ENCODE peak calls at places on chromosomes 2 and 18, in eight cellular contexts. One of them, this sample, is unnamed.

GRCh38 chr2:175922160-175922559 is 79.9 kb downstream of the LNPK start:
- DNase-seq in IMR-90: no peak
- DNase-seq in CD4-positive, alpha-beta T cell: no peak
- DNase-seq in activated gamma-delta T cell: no peak
- DNase-seq in iris pigment epithelial cell: no peak
- DNase-seq in lung: no peak
- DNase-seq in activated T-cell treated with anti-CD3 and anti-CD28 coated beads, Interleukin-2, amount 50 U/mL, for 4 hours: no peak
- DNase-seq in HT1080: no peak
- DNase-seq in this sample: no peak

GRCh38 chr2:54456526-54457325 is 599 bp downstream of the SPTBN1 start:
- DNase-seq in activated gamma-delta T cell: no peak
- DNase-seq in HT1080: peak; percentile 36
- DNase-seq in lung: no peak
- DNase-seq in iris pigment epithelial cell: peak; percentile 49
- DNase-seq in CD4-positive, alpha-beta T cell: no peak
- DNase-seq in IMR-90: peak; percentile 19
- DNase-seq in activated T-cell treated with anti-CD3 and anti-CD28 coated beads, Interleukin-2, amount 50 U/mL, for 4 hours: no peak
- DNase-seq in this sample: no peak

GRCh38 chr18:62839874-62840713 is 124.8 kb downstream of the PHLPP1 start:
- DNase-seq in activated T-cell treated with anti-CD3 and anti-CD28 coated beads, Interleukin-2, amount 50 U/mL, for 4 hours: no peak
- DNase-seq in IMR-90: peak; percentile 54
- DNase-seq in iris pigment epithelial cell: peak; percentile 52
- DNase-seq in CD4-positive, alpha-beta T cell: no peak
- DNase-seq in HT1080: no peak
- DNase-seq in activated gamma-delta T cell: no peak
- DNase-seq in lung: no peak
- DNase-seq in this sample: no peak

GRCh38 chr2:207625014-207625755 is at the start of gene METTL21A:
- DNase-seq in iris pigment epithelial cell: peak; percentile 88
- DNase-seq in IMR-90: peak; percentile 86
- DNase-seq in HT1080: peak; percentile 89
- DNase-seq in activated gamma-delta T cell: peak; percentile 94
- DNase-seq in activated T-cell treated with anti-CD3 and anti-CD28 coated beads, Interleukin-2, amount 50 U/mL, for 4 hours: peak; percentile 96
- DNase-seq in CD4-positive, alpha-beta T cell: peak; percentile 92
- DNase-seq in lung: peak; percentile 86
- DNase-seq in this sample: peak; percentile 89

GRCh38 chr18:11432360-11432811 is 177.0 kb upstream of the SLC35G4 start:
- DNase-seq in HT1080: no peak
- DNase-seq in activated T-cell treated with anti-CD3 and anti-CD28 coated beads, Interleukin-2, amount 50 U/mL, for 4 hours: no peak
- DNase-seq in activated gamma-delta T cell: no peak
- DNase-seq in iris pigment epithelial cell: no peak
- DNase-seq in IMR-90: no peak
- DNase-seq in CD4-positive, alpha-beta T cell: no peak
- DNase-seq in lung: no peak
- DNase-seq in this sample: no peak

GRCh38 chr2:42256502-42256901 is 87.3 kb downstream of the EML4 start:
- DNase-seq in activated gamma-delta T cell: no peak
- DNase-seq in CD4-positive, alpha-beta T cell: no peak
- DNase-seq in activated T-cell treated with anti-CD3 and anti-CD28 coated beads, Interleukin-2, amount 50 U/mL, for 4 hours: no peak
- DNase-seq in IMR-90: no peak
- DNase-seq in lung: no peak
- DNase-seq in iris pigment epithelial cell: no peak
- DNase-seq in HT1080: no peak
- DNase-seq in this sample: no peak

GRCh38 chr2:43142921-43143438 is 83.4 kb downstream of the ZFP36L2 start:
- DNase-seq in activated gamma-delta T cell: no peak
- DNase-seq in HT1080: peak; percentile 44
- DNase-seq in CD4-positive, alpha-beta T cell: no peak
- DNase-seq in lung: no peak
- DNase-seq in iris pigment epithelial cell: peak; percentile 30
- DNase-seq in activated T-cell treated with anti-CD3 and anti-CD28 coated beads, Interleukin-2, amount 50 U/mL, for 4 hours: no peak
- DNase-seq in IMR-90: no peak
- DNase-seq in this sample: no peak

GRCh38 chr2:62577994-62578836 is 72.2 kb upstream of the TMEM17 start:
- DNase-seq in IMR-90: peak; percentile 92
- DNase-seq in iris pigment epithelial cell: peak; percentile 91
- DNase-seq in activated T-cell treated with anti-CD3 and anti-CD28 coated beads, Interleukin-2, amount 50 U/mL, for 4 hours: no peak
- DNase-seq in CD4-positive, alpha-beta T cell: no peak
- DNase-seq in HT1080: peak; percentile 99
- DNase-seq in lung: no peak
- DNase-seq in activated gamma-delta T cell: no peak
- DNase-seq in this sample: no peak

GRCh38 chr2:137946227-137946626 is 18.0 kb upstream of the HNMT start:
- DNase-seq in IMR-90: no peak
- DNase-seq in activated gamma-delta T cell: no peak
- DNase-seq in CD4-positive, alpha-beta T cell: no peak
- DNase-seq in lung: no peak
- DNase-seq in HT1080: no peak
- DNase-seq in activated T-cell treated with anti-CD3 and anti-CD28 coated beads, Interleukin-2, amount 50 U/mL, for 4 hours: no peak
- DNase-seq in iris pigment epithelial cell: no peak
- DNase-seq in this sample: no peak

GRCh38 chr18:23847321-23847986 is 158.2 kb downstream of the LAMA3 start:
- DNase-seq in CD4-positive, alpha-beta T cell: no peak
- DNase-seq in activated gamma-delta T cell: no peak
- DNase-seq in iris pigment epithelial cell: no peak
- DNase-seq in activated T-cell treated with anti-CD3 and anti-CD28 coated beads, Interleukin-2, amount 50 U/mL, for 4 hours: no peak
- DNase-seq in HT1080: no peak
- DNase-seq in lung: no peak
- DNase-seq in IMR-90: no peak
- DNase-seq in this sample: no peak

GRCh38 chr2:101040761-101041160 is 38.7 kb downstream of the RPL31 start:
- DNase-seq in iris pigment epithelial cell: no peak
- DNase-seq in lung: no peak
- DNase-seq in IMR-90: no peak
- DNase-seq in activated T-cell treated with anti-CD3 and anti-CD28 coated beads, Interleukin-2, amount 50 U/mL, for 4 hours: no peak
- DNase-seq in CD4-positive, alpha-beta T cell: no peak
- DNase-seq in HT1080: no peak
- DNase-seq in activated gamma-delta T cell: no peak
- DNase-seq in this sample: no peak

GRCh38 chr18:27685807-27686412 is 491.0 kb downstream of the CDH2 start:
- DNase-seq in IMR-90: peak; percentile 39
- DNase-seq in lung: no peak
- DNase-seq in activated gamma-delta T cell: no peak
- DNase-seq in HT1080: peak; percentile 47
- DNase-seq in activated T-cell treated with anti-CD3 and anti-CD28 coated beads, Interleukin-2, amount 50 U/mL, for 4 hours: no peak
- DNase-seq in iris pigment epithelial cell: peak; percentile 59
- DNase-seq in CD4-positive, alpha-beta T cell: no peak
- DNase-seq in this sample: no peak

GRCh38 chr2:213229814-213230213 is 54.5 kb upstream of the SPAG16 start:
- DNase-seq in activated T-cell treated with anti-CD3 and anti-CD28 coated beads, Interleukin-2, amount 50 U/mL, for 4 hours: no peak
- DNase-seq in activated gamma-delta T cell: no peak
- DNase-seq in HT1080: peak; percentile 64
- DNase-seq in iris pigment epithelial cell: peak; percentile 97
- DNase-seq in IMR-90: peak; percentile 54
- DNase-seq in lung: no peak
- DNase-seq in CD4-positive, alpha-beta T cell: no peak
- DNase-seq in this sample: no peak

GRCh38 chr18:42298744-42299685 is 344.0 kb downstream of the PIK3C3 start:
- DNase-seq in activated T-cell treated with anti-CD3 and anti-CD28 coated beads, Interleukin-2, amount 50 U/mL, for 4 hours: peak; percentile 21
- DNase-seq in CD4-positive, alpha-beta T cell: peak; percentile 24
- DNase-seq in activated gamma-delta T cell: no peak
- DNase-seq in lung: peak; percentile 64
- DNase-seq in HT1080: peak; percentile 63
- DNase-seq in iris pigment epithelial cell: peak; percentile 78
- DNase-seq in IMR-90: peak; percentile 66
- DNase-seq in this sample: no peak

GRCh38 chr18:73340135-73340934 is 472.5 kb upstream of the NETO1 start:
- DNase-seq in IMR-90: peak; percentile 48
- DNase-seq in activated T-cell treated with anti-CD3 and anti-CD28 coated beads, Interleukin-2, amount 50 U/mL, for 4 hours: no peak
- DNase-seq in HT1080: peak; percentile 61
- DNase-seq in activated gamma-delta T cell: no peak
- DNase-seq in iris pigment epithelial cell: peak; percentile 28
- DNase-seq in CD4-positive, alpha-beta T cell: no peak
- DNase-seq in lung: peak; percentile 32
- DNase-seq in this sample: no peak

GRCh38 chr2:72793798-72794447 is 31.9 kb downstream of the EXOC6B start:
- DNase-seq in activated T-cell treated with anti-CD3 and anti-CD28 coated beads, Interleukin-2, amount 50 U/mL, for 4 hours: no peak
- DNase-seq in HT1080: no peak
- DNase-seq in iris pigment epithelial cell: peak; percentile 56
- DNase-seq in IMR-90: peak; percentile 37
- DNase-seq in lung: no peak
- DNase-seq in CD4-positive, alpha-beta T cell: no peak
- DNase-seq in activated gamma-delta T cell: no peak
- DNase-seq in this sample: no peak

GRCh38 chr2:189177441-189177840 is 2.1 kb downstream of the COL5A2 start:
- DNase-seq in iris pigment epithelial cell: no peak
- DNase-seq in activated gamma-delta T cell: no peak
- DNase-seq in lung: no peak
- DNase-seq in CD4-positive, alpha-beta T cell: no peak
- DNase-seq in activated T-cell treated with anti-CD3 and anti-CD28 coated beads, Interleukin-2, amount 50 U/mL, for 4 hours: no peak
- DNase-seq in IMR-90: no peak
- DNase-seq in HT1080: no peak
- DNase-seq in this sample: no peak

GRCh38 chr2:45860136-45861106 is 208.9 kb downstream of the PRKCE start:
- DNase-seq in CD4-positive, alpha-beta T cell: no peak
- DNase-seq in HT1080: peak; percentile 19
- DNase-seq in activated T-cell treated with anti-CD3 and anti-CD28 coated beads, Interleukin-2, amount 50 U/mL, for 4 hours: peak; percentile 6
- DNase-seq in lung: peak; percentile 50
- DNase-seq in activated gamma-delta T cell: no peak
- DNase-seq in iris pigment epithelial cell: peak; percentile 41
- DNase-seq in IMR-90: peak; percentile 38
- DNase-seq in this sample: no peak

GRCh38 chr2:191200910-191201309 is 44.3 kb upstream of the MYO1B start:
- DNase-seq in lung: no peak
- DNase-seq in CD4-positive, alpha-beta T cell: no peak
- DNase-seq in HT1080: no peak
- DNase-seq in IMR-90: no peak
- DNase-seq in iris pigment epithelial cell: no peak
- DNase-seq in activated T-cell treated with anti-CD3 and anti-CD28 coated beads, Interleukin-2, amount 50 U/mL, for 4 hours: no peak
- DNase-seq in activated gamma-delta T cell: no peak
- DNase-seq in this sample: no peak

GRCh38 chr2:205806126-205806905 is 124.0 kb downstream of the NRP2 start:
- DNase-seq in activated gamma-delta T cell: no peak
- DNase-seq in CD4-positive, alpha-beta T cell: no peak
- DNase-seq in IMR-90: no peak
- DNase-seq in lung: peak; percentile 81
- DNase-seq in iris pigment epithelial cell: no peak
- DNase-seq in HT1080: no peak
- DNase-seq in activated T-cell treated with anti-CD3 and anti-CD28 coated beads, Interleukin-2, amount 50 U/mL, for 4 hours: no peak
- DNase-seq in this sample: no peak

GRCh38 chr18:28511421-28511821 is 334.5 kb upstream of the CDH2 start:
- DNase-seq in iris pigment epithelial cell: no peak
- DNase-seq in HT1080: peak; percentile 67
- DNase-seq in IMR-90: peak; percentile 2
- DNase-seq in lung: no peak
- DNase-seq in activated gamma-delta T cell: no peak
- DNase-seq in activated T-cell treated with anti-CD3 and anti-CD28 coated beads, Interleukin-2, amount 50 U/mL, for 4 hours: no peak
- DNase-seq in CD4-positive, alpha-beta T cell: no peak
- DNase-seq in this sample: no peak

GRCh38 chr2:37447446-37447845 is 103.0 kb downstream of the QPCT start:
- DNase-seq in activated T-cell treated with anti-CD3 and anti-CD28 coated beads, Interleukin-2, amount 50 U/mL, for 4 hours: no peak
- DNase-seq in HT1080: no peak
- DNase-seq in lung: no peak
- DNase-seq in IMR-90: no peak
- DNase-seq in CD4-positive, alpha-beta T cell: no peak
- DNase-seq in activated gamma-delta T cell: no peak
- DNase-seq in iris pigment epithelial cell: no peak
- DNase-seq in this sample: no peak

GRCh38 chr2:12169060-12169406 is 422.6 kb downstream of the LPIN1 start:
- DNase-seq in iris pigment epithelial cell: peak; percentile 98
- DNase-seq in IMR-90: peak; percentile 82
- DNase-seq in CD4-positive, alpha-beta T cell: no peak
- DNase-seq in activated T-cell treated with anti-CD3 and anti-CD28 coated beads, Interleukin-2, amount 50 U/mL, for 4 hours: no peak
- DNase-seq in lung: no peak
- DNase-seq in HT1080: peak; percentile 25
- DNase-seq in activated gamma-delta T cell: no peak
- DNase-seq in this sample: peak; percentile 86

GRCh38 chr18:45559258-45559657 is 56.0 kb upstream of the SLC14A2 start:
- DNase-seq in HT1080: no peak
- DNase-seq in IMR-90: no peak
- DNase-seq in lung: no peak
- DNase-seq in activated T-cell treated with anti-CD3 and anti-CD28 coated beads, Interleukin-2, amount 50 U/mL, for 4 hours: no peak
- DNase-seq in iris pigment epithelial cell: no peak
- DNase-seq in activated gamma-delta T cell: no peak
- DNase-seq in CD4-positive, alpha-beta T cell: no peak
- DNase-seq in this sample: no peak

GRCh38 chr2:189096769-189097447 is 82.7 kb downstream of the COL5A2 start:
- DNase-seq in HT1080: peak; percentile 79
- DNase-seq in IMR-90: peak; percentile 95
- DNase-seq in iris pigment epithelial cell: peak; percentile 96
- DNase-seq in activated T-cell treated with anti-CD3 and anti-CD28 coated beads, Interleukin-2, amount 50 U/mL, for 4 hours: no peak
- DNase-seq in activated gamma-delta T cell: no peak
- DNase-seq in CD4-positive, alpha-beta T cell: no peak
- DNase-seq in lung: no peak
- DNase-seq in this sample: no peak

GRCh38 chr2:74515271-74516069 is 1.2 kb downstream of the TLX2 start:
- DNase-seq in lung: no peak
- DNase-seq in iris pigment epithelial cell: no peak
- DNase-seq in CD4-positive, alpha-beta T cell: no peak
- DNase-seq in activated T-cell treated with anti-CD3 and anti-CD28 coated beads, Interleukin-2, amount 50 U/mL, for 4 hours: no peak
- DNase-seq in HT1080: no peak
- DNase-seq in IMR-90: no peak
- DNase-seq in activated gamma-delta T cell: no peak
- DNase-seq in this sample: no peak

GRCh38 chr18:6729247-6730091 is at the start of gene ARHGAP28:
- DNase-seq in lung: peak; percentile 74
- DNase-seq in HT1080: peak; percentile 87
- DNase-seq in activated gamma-delta T cell: peak; percentile 7
- DNase-seq in activated T-cell treated with anti-CD3 and anti-CD28 coated beads, Interleukin-2, amount 50 U/mL, for 4 hours: no peak
- DNase-seq in iris pigment epithelial cell: peak; percentile 85
- DNase-seq in IMR-90: peak; percentile 92
- DNase-seq in CD4-positive, alpha-beta T cell: no peak
- DNase-seq in this sample: no peak

GRCh38 chr2:108588070-108588668 is 53.9 kb downstream of the LIMS1 start:
- DNase-seq in lung: no peak
- DNase-seq in activated gamma-delta T cell: no peak
- DNase-seq in CD4-positive, alpha-beta T cell: no peak
- DNase-seq in IMR-90: no peak
- DNase-seq in activated T-cell treated with anti-CD3 and anti-CD28 coated beads, Interleukin-2, amount 50 U/mL, for 4 hours: no peak
- DNase-seq in HT1080: peak; percentile 39
- DNase-seq in iris pigment epithelial cell: peak; percentile 74
- DNase-seq in this sample: peak; percentile 58

GRCh38 chr2:207836526-207837133 is 66.9 kb upstream of the FZD5 start:
- DNase-seq in activated gamma-delta T cell: no peak
- DNase-seq in CD4-positive, alpha-beta T cell: no peak
- DNase-seq in IMR-90: no peak
- DNase-seq in HT1080: no peak
- DNase-seq in activated T-cell treated with anti-CD3 and anti-CD28 coated beads, Interleukin-2, amount 50 U/mL, for 4 hours: no peak
- DNase-seq in iris pigment epithelial cell: no peak
- DNase-seq in lung: no peak
- DNase-seq in this sample: no peak

GRCh38 chr2:157336137-157336721 is 10.6 kb upstream of the ERMN start:
- DNase-seq in activated T-cell treated with anti-CD3 and anti-CD28 coated beads, Interleukin-2, amount 50 U/mL, for 4 hours: peak; percentile 39
- DNase-seq in iris pigment epithelial cell: peak; percentile 34
- DNase-seq in HT1080: peak; percentile 48
- DNase-seq in IMR-90: peak; percentile 34
- DNase-seq in lung: peak; percentile 41
- DNase-seq in activated gamma-delta T cell: no peak
- DNase-seq in CD4-positive, alpha-beta T cell: peak; percentile 31
- DNase-seq in this sample: no peak

GRCh38 chr2:218291934-218292699 is at the start of gene TMBIM1:
- DNase-seq in CD4-positive, alpha-beta T cell: peak; percentile 75
- DNase-seq in HT1080: peak; percentile 58
- DNase-seq in IMR-90: peak; percentile 58
- DNase-seq in iris pigment epithelial cell: peak; percentile 75
- DNase-seq in activated gamma-delta T cell: peak; percentile 64
- DNase-seq in activated T-cell treated with anti-CD3 and anti-CD28 coated beads, Interleukin-2, amount 50 U/mL, for 4 hours: peak; percentile 75
- DNase-seq in lung: peak; percentile 78
- DNase-seq in this sample: peak; percentile 70

GRCh38 chr18:21669736-21670135 is 34.8 kb downstream of the ABHD3 start:
- DNase-seq in lung: no peak
- DNase-seq in HT1080: peak; percentile 90
- DNase-seq in activated gamma-delta T cell: no peak
- DNase-seq in iris pigment epithelial cell: no peak
- DNase-seq in CD4-positive, alpha-beta T cell: no peak
- DNase-seq in IMR-90: no peak
- DNase-seq in activated T-cell treated with anti-CD3 and anti-CD28 coated beads, Interleukin-2, amount 50 U/mL, for 4 hours: no peak
- DNase-seq in this sample: no peak

GRCh38 chr2:84830095-84830494 is 50.8 kb downstream of the TRABD2A start:
- DNase-seq in CD4-positive, alpha-beta T cell: no peak
- DNase-seq in HT1080: peak; percentile 69
- DNase-seq in lung: peak; percentile 46
- DNase-seq in activated gamma-delta T cell: no peak
- DNase-seq in IMR-90: no peak
- DNase-seq in activated T-cell treated with anti-CD3 and anti-CD28 coated beads, Interleukin-2, amount 50 U/mL, for 4 hours: no peak
- DNase-seq in iris pigment epithelial cell: peak; percentile 64
- DNase-seq in this sample: peak; percentile 87

GRCh38 chr2:159225025-159226016 is 61.2 kb downstream of the WDSUB1 start:
- DNase-seq in CD4-positive, alpha-beta T cell: no peak
- DNase-seq in iris pigment epithelial cell: no peak
- DNase-seq in activated T-cell treated with anti-CD3 and anti-CD28 coated beads, Interleukin-2, amount 50 U/mL, for 4 hours: no peak
- DNase-seq in activated gamma-delta T cell: no peak
- DNase-seq in lung: no peak
- DNase-seq in IMR-90: no peak
- DNase-seq in HT1080: no peak
- DNase-seq in this sample: no peak

This sample was measured in CD14-positive monocyte.